ENCODE peak calls at places on chromosomes 2 and 18, in nine cellular contexts. F is effector memory CD8-positive, alpha-beta T cell; G is NCI-H774; S is immature natural killer cell; E is CD8-positive, alpha-beta memory T cell; B is T-helper 2 cell treated with Interferon-gamma antibody and Interleukin-4, amounts not matched to agents 5 μg/mL and 100 μg/mL, for 36 hours; Z is GM13977; I is CD4-positive, CD25-positive, alpha-beta regulatory T cell; A is ELR. H is an unnamed sample.

GRCh38 chr2:44716131-44716530 is 225.4 kb upstream of the SIX3 start:
- DNase-seq in F (no peak), G (no peak), S (no peak), E (no peak), B (no peak), Z (no peak), I (no peak), A (no peak), H (no peak)

GRCh38 chr2:71667256-71668182 is 214.2 kb downstream of the DYSF start:
- DNase-seq in F (no peak), G (no peak), S (no peak), E (no peak), B (no peak), Z (no peak), I (no peak), A (no peak), H (no peak)

GRCh38 chr2:149860276-149860921 is 272.8 kb upstream of the MMADHC start:
- DNase-seq in F (no peak), G (no peak), S (no peak), E (no peak), B (no peak), Z (no peak), I (no peak), A (peak), H (peak)

GRCh38 chr18:5895886-5896740 is 791 bp upstream of the TMEM200C start:
- DNase-seq in F (no peak), G (no peak), S (no peak), E (no peak), B (no peak), Z (peak), I (no peak), A (no peak), H (no peak)

GRCh38 chr18:3350566-3351527 is 88.9 kb downstream of the MYL12B start:
- DNase-seq in F (no peak), G (no peak), S (no peak), E (no peak), B (no peak), Z (no peak), I (no peak), A (peak), H (no peak)

GRCh38 chr2:3588084-3588483 is 6.8 kb upstream of the COLEC11 start:
- DNase-seq in F (no peak), G (no peak), S (no peak), E (no peak), B (no peak), Z (no peak), I (no peak), A (no peak), H (no peak)

GRCh38 chr18:26307161-26307773 is 81.0 kb downstream of the TAF4B start:
- DNase-seq in F (no peak), G (peak), S (no peak), E (no peak), B (no peak), Z (peak), I (peak), A (peak), H (peak)

GRCh38 chr2:98514879-98515570 is 70.4 kb downstream of the INPP4A start:
- DNase-seq in F (no peak), G (no peak), S (peak), E (no peak), B (no peak), Z (peak), I (no peak), A (peak), H (no peak)

GRCh38 chr18:49857708-49858107 is 44.4 kb upstream of the ACAA2 start:
- DNase-seq in F (no peak), G (no peak), S (no peak), E (no peak), B (no peak), Z (no peak), I (no peak), A (peak), H (no peak)

GRCh38 chr2:239227661-239228371 is 173.0 kb downstream of the HDAC4 start:
- DNase-seq in F (no peak), G (no peak), S (no peak), E (no peak), B (no peak), Z (no peak), I (no peak), A (peak), H (no peak)

GRCh38 chr2:182642328-182642727 is 73.7 kb upstream of the DNAJC10 start:
- DNase-seq in F (peak), G (peak), S (no peak), E (no peak), B (peak), Z (peak), I (no peak), A (peak), H (peak)